ENCODE peak calls at places on chromosomes 6 and 20, in nine cellular contexts. F, V, H, X, S, N, B, Z and T are unnamed samples. For H3K4me1, the result is how much of the 10 kb centered on the place peaks cover.

GRCh38 chr6:99334526-99335127 is 14.8 kb downstream of the FAXC start:
- DNase-seq in F (peak), B (no peak), N (peak), V (no peak), S (no peak), Z (no peak), H (no peak), X (peak), T (no peak)

GRCh38 chr6:77030929-77031674 is 432.2 kb downstream of the HTR1B start:
- DNase-seq in H (no peak), V (no peak), N (no peak), Z (no peak), F (no peak), B (no peak), S (no peak), X (no peak), T (no peak)

GRCh38 chr20:32249030-32249738 is 28.3 kb upstream of the KIF3B start:
- DNase-seq in Z (no peak), B (no peak), S (no peak), N (no peak), F (no peak), V (no peak), H (no peak), X (no peak), T (no peak)

GRCh38 chr6:113873043-113873667 is 16.0 kb downstream of the MARCKS start:
- DNase-seq in S (peak), H (peak), F (peak), Z (peak), V (peak), X (peak), B (peak), N (no peak), T (no peak)

GRCh38 chr6:32148289-32148688 is 3.5 kb downstream of the PRRT1 start:
- DNase-seq in Z (no peak), B (no peak), N (no peak), S (no peak), V (peak), X (no peak), H (no peak), F (peak), T (no peak)

GRCh38 chr6:3195695-3196497 is 31.6 kb downstream of the TUBB2B start:
- DNase-seq in X (no peak), N (peak), H (no peak), V (no peak), Z (no peak), B (no peak), S (no peak), F (peak), T (no peak)

GRCh38 chr6:107956586-107957164 is 1.3 kb downstream of the SEC63 start:
- DNase-seq in S (no peak), N (no peak), B (no peak), V (no peak), F (no peak), Z (no peak), X (no peak), H (no peak), T (no peak)

GRCh38 chr20:23111944-23112342 is 25.8 kb upstream of the CD93 start:
- DNase-seq in B (no peak), Z (no peak), F (no peak), X (no peak), N (no peak), S (no peak), V (no peak), H (peak), T (no peak)

GRCh38 chr6:25366785-25367657 is 87.8 kb downstream of the CARMIL1 start:
- DNase-seq in H (no peak), X (no peak), B (no peak), S (no peak), V (no peak), Z (no peak), N (no peak), F (no peak), T (no peak)

GRCh38 chr20:2878515-2878914 is 5.2 kb downstream of the PTPRA start:
- DNase-seq in V (no peak), S (no peak), B (no peak), N (no peak), X (no peak), F (no peak), Z (no peak), H (no peak), T (no peak)

GRCh38 chr6:134532694-134533624 is 215.0 kb upstream of the SGK1 start:
- DNase-seq in B (no peak), F (no peak), N (no peak), X (no peak), S (no peak), Z (no peak), V (no peak), H (no peak), T (no peak)

GRCh38 chr6:156757849-156758248 is 19.3 kb upstream of the ARID1B start:
- DNase-seq in S (no peak), Z (no peak), X (no peak), F (no peak), H (no peak), V (no peak), N (no peak), B (no peak), T (no peak)

GRCh38 chr6:1821188-1822183 is 211.8 kb downstream of the FOXC1 start:
- DNase-seq in B (no peak), Z (no peak), X (peak), V (no peak), S (no peak), F (no peak), H (no peak), N (no peak), T (no peak)

GRCh38 chr6:147417954-147418353 is 90.5 kb upstream of the SAMD5 start:
- DNase-seq in S (no peak), X (no peak), N (no peak), Z (no peak), F (no peak), V (no peak), H (no peak), B (no peak), T (no peak)

GRCh38 chr6:124987999-124988591 is 25.9 kb downstream of the RNF217 start:
- DNase-seq in N (no peak), Z (no peak), B (no peak), V (no peak), H (no peak), S (no peak), X (no peak), F (no peak), T (no peak)

GRCh38 chr20:2387180-2387577 is 6.5 kb downstream of the TGM6 start:
- DNase-seq in Z (no peak), N (peak), H (no peak), F (peak), S (no peak), B (no peak), V (no peak), X (peak), T (no peak)

GRCh38 chr6:24990227-24990843 is 54.6 kb upstream of the RIPOR2 start:
- DNase-seq in B (no peak), X (peak), N (no peak), Z (no peak), F (no peak), H (no peak), V (no peak), S (no peak), T (no peak)

GRCh38 chr6:32703347-32703746 is 36.9 kb upstream of the HLA-DQB1 start:
- DNase-seq in X (no peak), B (no peak), N (no peak), Z (no peak), V (no peak), H (no peak), F (no peak), S (no peak), T (no peak)

GRCh38 chr20:42063176-42063575 is 445.0 kb upstream of the CHD6 start:
- DNase-seq in N (no peak), B (no peak), V (no peak), H (no peak), F (no peak), X (no peak), S (no peak), Z (no peak), T (no peak)

GRCh38 chr6:113220832-113221231 is 636.3 kb upstream of the MARCKS start:
- DNase-seq in S (no peak), V (no peak), F (no peak), H (no peak), Z (no peak), X (no peak), N (no peak), B (no peak), T (no peak)

GRCh38 chr6:13429406-13429753 is 58.0 kb downstream of the GFOD1 start:
- DNase-seq in Z (no peak), V (no peak), N (no peak), H (no peak), X (peak), B (no peak), S (no peak), F (no peak), T (no peak)

GRCh38 chr20:17594443-17594842 is 24.6 kb downstream of the DSTN start:
- DNase-seq in S (no peak), B (no peak), H (no peak), N (no peak), X (peak), Z (no peak), V (no peak), F (peak), T (no peak)
- H3K4me1 ChIP-seq in S (under half), B (half or more), H (under half), N (under half), X (under half), Z (half or more), V (under half), F (under half), T (under half)

GRCh38 chr20:50593005-50593335 is 82.8 kb downstream of the PTPN1 start:
- DNase-seq in X (no peak), V (no peak), Z (no peak), F (no peak), B (no peak), S (no peak), H (peak), N (no peak), T (no peak)
- H3K27ac ChIP-seq in X (no peak), V (no peak), Z (peak), F (no peak), B (no peak), S (no peak), H (no peak), N (no peak), T (no peak)

DNA sequence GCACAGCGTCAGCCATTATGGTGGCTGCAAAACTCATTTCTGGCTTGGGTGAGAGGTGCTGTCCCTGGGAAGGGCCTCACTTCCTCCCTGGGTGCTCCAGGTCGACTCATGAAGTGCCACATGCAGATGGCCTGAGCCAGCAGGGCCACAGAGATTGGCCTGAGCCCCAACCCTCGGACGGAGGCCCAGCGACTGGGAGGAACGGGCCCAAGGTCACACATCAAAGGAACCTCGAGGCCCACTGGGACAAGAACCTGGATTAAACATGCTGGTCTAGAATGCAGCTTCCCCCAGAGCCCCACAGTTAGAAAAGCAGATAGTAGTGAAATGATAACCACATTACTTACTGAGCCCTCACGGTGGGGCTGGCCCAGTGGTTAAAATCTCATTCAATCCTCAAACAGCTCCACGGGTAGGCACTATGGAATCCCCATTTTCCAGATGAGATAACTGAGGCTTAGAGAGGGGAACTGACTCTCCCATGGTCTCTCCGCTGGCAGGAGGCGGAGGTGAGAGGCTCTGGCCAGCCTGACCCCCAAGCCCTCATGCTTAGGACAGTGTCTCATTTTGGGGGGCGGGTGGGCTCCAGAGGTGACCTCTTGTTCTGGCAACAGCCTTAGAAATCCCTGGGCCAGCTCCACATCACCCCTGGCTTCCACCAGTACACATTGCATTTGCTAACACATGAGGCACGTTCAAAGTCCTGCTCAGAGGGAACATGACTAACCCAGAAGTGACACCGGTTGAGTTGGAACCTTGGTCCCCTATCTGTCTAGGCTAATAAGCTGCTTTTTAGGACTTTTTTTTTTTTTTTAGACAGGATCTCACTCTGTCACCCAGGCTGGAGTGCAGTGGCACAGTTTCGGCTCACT is 53.0 kb downstream of the SRC start:
- DNase-seq in B (no peak), V (no peak), F (no peak), H (no peak), Z (no peak), N (no peak), X (no peak), S (no peak), T (no peak)
- TF ChIP-seq CTCF in B (no peak), V (peak), F (peak), H (no peak), Z (no peak), N (no peak), X (no peak), S (no peak), T (peak)

DNA sequence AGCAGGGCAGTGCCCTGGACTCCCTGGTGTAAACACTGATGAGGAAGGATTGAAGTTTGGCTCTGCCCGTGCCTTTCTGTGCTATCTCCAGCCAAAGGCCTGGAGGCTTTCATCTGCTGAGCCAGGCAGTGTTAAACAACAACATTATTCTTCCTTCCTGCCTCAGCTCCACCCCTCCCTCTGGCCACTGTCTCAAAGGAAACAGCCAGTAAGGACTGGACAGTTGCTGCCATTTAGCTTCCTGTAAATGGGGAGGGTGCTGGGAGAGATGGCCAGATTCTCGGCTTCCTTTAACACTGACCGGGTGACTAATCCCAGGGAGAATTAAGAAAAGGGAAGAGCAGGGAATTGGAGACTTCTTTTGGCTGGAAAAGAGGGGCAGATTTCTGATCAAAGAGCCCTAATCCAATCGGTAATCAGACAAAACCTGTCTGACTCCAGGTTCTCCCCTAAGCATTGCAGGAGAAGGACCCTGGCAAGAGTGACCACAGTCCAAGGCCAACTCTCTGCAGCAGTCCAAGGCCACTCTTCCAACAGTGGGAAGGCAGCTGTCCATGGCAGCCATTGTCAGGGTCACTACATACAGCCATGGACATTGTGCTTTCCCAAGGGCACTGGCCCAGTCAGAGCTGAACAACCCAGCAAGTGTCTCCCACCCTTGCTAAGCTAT is 19.6 kb upstream of the ADGRF1 start:
- DNase-seq in H (no peak), Z (no peak), B (no peak), X (peak), N (no peak), V (no peak), S (no peak), F (no peak), T (no peak)
- H3K4me1 ChIP-seq in H (under half), Z (under half), B (under half), X (under half), N (under half), V (under half), S (under half), F (under half), T (under half)

GRCh38 chr6:143224516-143224915 is 163.8 kb downstream of the AIG1 start:
- DNase-seq in V (no peak), Z (no peak), S (no peak), B (no peak), X (peak), F (no peak), N (no peak), H (no peak), T (no peak)
- H3K27ac ChIP-seq in V (no peak), Z (no peak), S (no peak), B (peak), X (peak), F (no peak), N (no peak), H (no peak), T (peak)

DNA sequence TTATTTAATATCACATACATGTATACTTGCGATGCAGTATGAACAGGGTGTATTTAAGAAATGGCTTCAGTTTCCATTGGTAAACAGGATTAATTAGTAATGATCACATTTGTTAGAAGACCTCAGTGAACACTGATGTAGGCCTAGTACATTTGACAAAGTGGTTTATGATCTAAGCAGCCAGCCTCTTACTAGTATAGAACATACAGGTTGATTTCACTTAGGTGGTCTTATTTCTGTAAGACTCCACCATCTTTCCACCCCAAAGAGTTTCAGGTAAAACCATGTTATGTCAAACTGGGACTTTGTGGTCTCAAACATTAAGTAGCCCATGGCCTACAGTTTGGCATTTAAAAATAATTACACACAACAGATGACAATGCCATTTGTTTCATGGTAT is 20.2 kb upstream of the MRPS10 start:
- DNase-seq in X (no peak), V (no peak), S (no peak), H (no peak), F (no peak), Z (no peak), N (no peak), B (no peak), T (no peak)
- TF ChIP-seq CTCF in X (no peak), V (no peak), S (no peak), H (no peak), F (no peak), Z (no peak), N (no peak), B (no peak), T (no peak)

GRCh38 chr20:47275548-47275947 is 81.0 kb downstream of the ZMYND8 start:
- DNase-seq in X (no peak), V (no peak), H (no peak), B (no peak), N (no peak), S (no peak), F (no peak), Z (no peak), T (no peak)

GRCh38 chr20:47278907-47279348 is 77.6 kb downstream of the ZMYND8 start:
- DNase-seq in S (no peak), Z (no peak), F (no peak), X (peak), N (no peak), H (no peak), V (no peak), B (no peak), T (no peak)

GRCh38 chr20:47276251-47276650 is 80.2 kb downstream of the ZMYND8 start:
- DNase-seq in B (no peak), F (no peak), Z (no peak), V (no peak), N (no peak), H (peak), S (no peak), X (no peak), T (no peak)

GRCh38 chr20:47274449-47275108 is 81.9 kb downstream of the ZMYND8 start:
- DNase-seq in F (no peak), S (no peak), N (no peak), H (no peak), Z (no peak), V (no peak), B (no peak), X (peak), T (no peak)

GRCh38 chr20:47276856-47277541 is 79.5 kb downstream of the ZMYND8 start:
- DNase-seq in H (peak), Z (no peak), F (no peak), V (no peak), N (no peak), S (no peak), X (peak), B (peak), T (no peak)
- H3K4me1 ChIP-seq in H (under half), Z (under half), F (under half), V (under half), N (under half), S (under half), X (under half), B (under half), T (under half)

GRCh38 chr6:131199568-131200272 is 64.5 kb downstream of the AKAP7 start:
- DNase-seq in V (peak), H (no peak), S (no peak), N (peak), F (peak), B (no peak), X (peak), Z (no peak), T (no peak)
- H3K27ac ChIP-seq in V (peak), H (no peak), S (no peak), N (no peak), F (no peak), B (no peak), X (no peak), Z (peak), T (no peak)